ENCODE peak calls at places on chromosomes 11 and 22, in five cellular contexts. Y, I, F, S and Z are unnamed samples.

GRCh38 chr11:75867778-75868374 is 52.9 kb downstream of the UVRAG start:
- DNase-seq in I (peak), F (peak), Y (peak), S (peak), Z (peak)

GRCh38 chr11:79794484-79795393 is 353.9 kb upstream of the TENM4 start:
- DNase-seq in I (no peak), Y (no peak), F (no peak), S (no peak), Z (peak)

GRCh38 chr22:50621491-50621880 is 6.5 kb downstream of the ARSA start:
- DNase-seq in I (no peak), F (peak), S (no peak), Y (no peak), Z (no peak)

GRCh38 chr11:69351460-69351859 is 57.5 kb downstream of the MYEOV start:
- DNase-seq in S (no peak), F (no peak), I (no peak), Y (no peak), Z (no peak)

GRCh38 chr22:48061726-48062125 is 1299.3 kb downstream of the TBC1D22A start:
- DNase-seq in F (no peak), I (no peak), S (no peak), Y (no peak), Z (no peak)

GRCh38 chr11:2211113-2211971 is 39.7 kb upstream of the TH start:
- DNase-seq in Y (no peak), I (peak), F (peak), S (no peak), Z (peak)

GRCh38 chr11:6630632-6631291 is 11.5 kb upstream of the TPP1 start:
- DNase-seq in I (no peak), S (no peak), F (no peak), Y (no peak), Z (no peak)

GRCh38 chr11:108871152-108871551 is 206.3 kb downstream of the DDX10 start:
- DNase-seq in S (peak), Y (peak), F (no peak), I (no peak), Z (peak)

GRCh38 chr11:34653851-34654490 is 33.1 kb downstream of the EHF start:
- DNase-seq in F (no peak), S (peak), Y (no peak), I (no peak), Z (no peak)

GRCh38 chr11:93727985-93728791 is 13.1 kb downstream of the TAF1D start:
- DNase-seq in Y (no peak), F (no peak), S (no peak), I (peak), Z (no peak)

GRCh38 chr22:45516923-45517675 is 14.4 kb downstream of the FBLN1 start:
- DNase-seq in F (no peak), S (peak), I (no peak), Y (no peak), Z (no peak)

GRCh38 chr11:35061516-35062440 is 77.2 kb upstream of the CD44 start:
- DNase-seq in F (no peak), I (peak), Y (no peak), S (no peak), Z (peak)

GRCh38 chr11:73323464-73323863 is 15.4 kb downstream of the ARHGEF17 start:
- DNase-seq in I (no peak), Y (peak), S (peak), F (no peak), Z (no peak)

GRCh38 chr22:37021710-37022482 is 2.4 kb downstream of the MPST start:
- DNase-seq in F (peak), Y (peak), I (no peak), S (no peak), Z (no peak)

GRCh38 chr11:68275721-68276488 is 4.1 kb upstream of the C11orf24 start:
- DNase-seq in Y (no peak), S (peak), F (no peak), I (no peak), Z (no peak)

GRCh38 chr11:76173663-76174062 is 32.6 kb downstream of the WNT11 start:
- DNase-seq in S (no peak), Y (no peak), I (no peak), F (no peak), Z (no peak)

GRCh38 chr11:48096588-48097525 is 116.5 kb downstream of the PTPRJ start:
- DNase-seq in Y (no peak), S (peak), F (no peak), I (no peak), Z (no peak)

GRCh38 chr11:35615911-35616900 is 2.1 kb upstream of the FJX1 start:
- DNase-seq in S (no peak), Y (no peak), F (no peak), I (peak), Z (peak)

GRCh38 chr11:112612283-112612849 is 348.9 kb upstream of the NCAM1 start:
- DNase-seq in Y (peak), F (no peak), S (no peak), I (peak), Z (no peak)